ENCODE peak calls at places on chromosome 17, in eight cellular contexts. One of them, this sample, is unnamed.

GRCh38 chr17:219696-220095 is 38.2 kb upstream of the DOC2B start:
- DNase-seq in cardiac muscle cell: no peak
- DNase-seq in WERI-Rb-1: peak
- DNase-seq in lung: no peak
- DNase-seq in stomach: no peak
- DNase-seq in suprapubic skin: peak
- DNase-seq in brain microvascular endothelial cell: no peak
- DNase-seq in upper lobe of right lung: peak
- DNase-seq in this sample: no peak

GRCh38 chr17:10745231-10745630 is 15.4 kb upstream of the TMEM220 start:
- DNase-seq in upper lobe of right lung: no peak
- DNase-seq in brain microvascular endothelial cell: no peak
- DNase-seq in stomach: no peak
- DNase-seq in suprapubic skin: no peak
- DNase-seq in WERI-Rb-1: no peak
- DNase-seq in cardiac muscle cell: no peak
- DNase-seq in lung: no peak
- DNase-seq in this sample: no peak

GRCh38 chr17:78357687-78358537 is 2.0 kb downstream of the SOCS3 start:
- DNase-seq in WERI-Rb-1: no peak
- DNase-seq in suprapubic skin: no peak
- DNase-seq in cardiac muscle cell: no peak
- DNase-seq in upper lobe of right lung: no peak
- DNase-seq in stomach: no peak
- DNase-seq in lung: no peak
- DNase-seq in brain microvascular endothelial cell: no peak
- DNase-seq in this sample: no peak

GRCh38 chr17:1956134-1956533 is 69.0 kb downstream of the RTN4RL1 start:
- DNase-seq in cardiac muscle cell: no peak
- DNase-seq in suprapubic skin: no peak
- DNase-seq in brain microvascular endothelial cell: no peak
- DNase-seq in stomach: no peak
- DNase-seq in WERI-Rb-1: no peak
- DNase-seq in lung: no peak
- DNase-seq in upper lobe of right lung: no peak
- DNase-seq in this sample: no peak

GRCh38 chr17:79338142-79338541 is 263.5 kb downstream of the ENGASE start:
- DNase-seq in suprapubic skin: no peak
- DNase-seq in cardiac muscle cell: peak
- DNase-seq in stomach: no peak
- DNase-seq in upper lobe of right lung: no peak
- DNase-seq in brain microvascular endothelial cell: no peak
- DNase-seq in lung: no peak
- DNase-seq in WERI-Rb-1: no peak
- DNase-seq in this sample: no peak

GRCh38 chr17:34723875-34724274 is 144.5 kb downstream of the TMEM132E start:
- DNase-seq in cardiac muscle cell: no peak
- DNase-seq in WERI-Rb-1: no peak
- DNase-seq in lung: no peak
- DNase-seq in upper lobe of right lung: no peak
- DNase-seq in suprapubic skin: no peak
- DNase-seq in stomach: no peak
- DNase-seq in brain microvascular endothelial cell: no peak
- DNase-seq in this sample: no peak

GRCh38 chr17:66200685-66201092 is 8.8 kb upstream of the CEP112 start:
- DNase-seq in brain microvascular endothelial cell: peak
- DNase-seq in upper lobe of right lung: no peak
- DNase-seq in lung: peak
- DNase-seq in suprapubic skin: no peak
- DNase-seq in cardiac muscle cell: peak
- DNase-seq in stomach: peak
- DNase-seq in WERI-Rb-1: peak
- DNase-seq in this sample: peak

GRCh38 chr17:33126086-33126485 is 134.4 kb downstream of the SPACA3 start:
- DNase-seq in stomach: no peak
- DNase-seq in lung: no peak
- DNase-seq in WERI-Rb-1: no peak
- DNase-seq in suprapubic skin: no peak
- DNase-seq in cardiac muscle cell: no peak
- DNase-seq in upper lobe of right lung: no peak
- DNase-seq in brain microvascular endothelial cell: no peak
- DNase-seq in this sample: no peak

GRCh38 chr17:82657926-82658325 is 9.7 kb upstream of the WDR45B start:
- DNase-seq in upper lobe of right lung: no peak
- DNase-seq in cardiac muscle cell: no peak
- DNase-seq in WERI-Rb-1: no peak
- DNase-seq in suprapubic skin: no peak
- DNase-seq in stomach: no peak
- DNase-seq in brain microvascular endothelial cell: no peak
- DNase-seq in lung: no peak
- DNase-seq in this sample: no peak

DNA sequence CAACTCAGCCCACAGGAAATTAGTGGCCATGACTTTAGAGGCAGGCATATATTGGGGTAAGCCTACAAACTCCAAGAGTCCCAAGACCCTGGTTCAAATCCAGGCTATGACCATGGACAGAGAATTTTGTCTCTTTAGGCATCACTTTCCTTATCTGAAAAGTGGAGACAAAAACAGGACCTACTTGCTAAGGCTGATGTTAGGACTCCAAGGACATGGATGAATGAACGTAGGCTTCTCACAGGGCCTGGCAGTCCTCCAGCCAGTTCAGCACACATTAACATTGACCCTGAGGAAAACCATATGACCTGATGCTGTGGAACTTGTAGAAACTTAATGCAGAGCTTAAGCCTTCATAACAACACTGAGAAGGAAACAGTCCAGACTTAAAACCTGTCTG is 1.4 kb downstream of the FKBP10 start:
- DNase-seq in brain microvascular endothelial cell: no peak
- DNase-seq in suprapubic skin: no peak
- DNase-seq in upper lobe of right lung: no peak
- DNase-seq in stomach: no peak
- DNase-seq in cardiac muscle cell: no peak
- DNase-seq in lung: no peak
- DNase-seq in WERI-Rb-1: no peak
- DNase-seq in this sample: no peak
- H3K4me3 ChIP-seq in brain microvascular endothelial cell: peak
- H3K4me3 ChIP-seq in suprapubic skin: no peak
- H3K4me3 ChIP-seq in upper lobe of right lung: no peak
- H3K4me3 ChIP-seq in stomach: no peak
- H3K4me3 ChIP-seq in cardiac muscle cell: peak
- H3K4me3 ChIP-seq in lung: no peak
- H3K4me3 ChIP-seq in WERI-Rb-1: peak
- H3K4me3 ChIP-seq in this sample: peak

GRCh38 chr17:58756246-58757161 is 850 bp downstream of the PPM1E start:
- DNase-seq in cardiac muscle cell: peak
- DNase-seq in WERI-Rb-1: peak
- DNase-seq in stomach: no peak
- DNase-seq in brain microvascular endothelial cell: no peak
- DNase-seq in lung: no peak
- DNase-seq in upper lobe of right lung: no peak
- DNase-seq in suprapubic skin: no peak
- DNase-seq in this sample: no peak

GRCh38 chr17:58758890-58759289 is 3.2 kb downstream of the PPM1E start:
- DNase-seq in WERI-Rb-1: no peak
- DNase-seq in stomach: no peak
- DNase-seq in cardiac muscle cell: no peak
- DNase-seq in suprapubic skin: no peak
- DNase-seq in lung: no peak
- DNase-seq in brain microvascular endothelial cell: no peak
- DNase-seq in upper lobe of right lung: no peak
- DNase-seq in this sample: no peak

GRCh38 chr17:58760248-58760647 is 4.6 kb downstream of the PPM1E start:
- DNase-seq in suprapubic skin: no peak
- DNase-seq in brain microvascular endothelial cell: no peak
- DNase-seq in upper lobe of right lung: no peak
- DNase-seq in lung: no peak
- DNase-seq in stomach: no peak
- DNase-seq in WERI-Rb-1: no peak
- DNase-seq in cardiac muscle cell: no peak
- DNase-seq in this sample: no peak

GRCh38 chr17:58757162-58757613 is 1.5 kb downstream of the PPM1E start:
- DNase-seq in cardiac muscle cell: no peak
- DNase-seq in lung: no peak
- DNase-seq in upper lobe of right lung: no peak
- DNase-seq in WERI-Rb-1: no peak
- DNase-seq in brain microvascular endothelial cell: no peak
- DNase-seq in suprapubic skin: no peak
- DNase-seq in stomach: no peak
- DNase-seq in this sample: no peak

DNA sequence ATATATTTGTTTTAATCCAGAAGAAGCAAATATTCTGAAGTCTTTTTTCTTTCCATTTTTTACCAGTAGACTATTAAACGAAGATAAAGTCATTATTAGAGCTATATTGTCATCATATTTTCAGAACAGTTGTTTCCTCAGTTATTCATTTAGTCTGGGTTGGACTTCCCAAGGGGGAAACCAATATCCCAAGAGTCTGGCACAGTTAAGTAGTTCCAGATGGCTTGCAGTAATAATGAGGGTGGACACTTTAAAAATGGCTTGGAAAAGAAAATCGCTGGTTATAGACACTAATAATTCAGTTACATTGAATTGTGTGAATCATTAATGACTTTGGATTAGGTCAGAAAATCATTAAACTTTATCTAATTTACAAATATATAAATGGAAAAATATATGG is 3.9 kb downstream of the PPM1E start:
- DNase-seq in upper lobe of right lung: no peak
- DNase-seq in lung: no peak
- DNase-seq in WERI-Rb-1: no peak
- DNase-seq in cardiac muscle cell: no peak
- DNase-seq in stomach: no peak
- DNase-seq in brain microvascular endothelial cell: no peak
- DNase-seq in suprapubic skin: no peak
- DNase-seq in this sample: no peak
- TF ChIP-seq CTCF in upper lobe of right lung: no peak
- TF ChIP-seq CTCF in lung: no peak
- TF ChIP-seq CTCF in WERI-Rb-1: no peak
- TF ChIP-seq CTCF in cardiac muscle cell: no peak
- TF ChIP-seq CTCF in stomach: no peak
- TF ChIP-seq CTCF in brain microvascular endothelial cell: no peak
- TF ChIP-seq CTCF in suprapubic skin: no peak
- TF ChIP-seq CTCF in this sample: no peak

DNA sequence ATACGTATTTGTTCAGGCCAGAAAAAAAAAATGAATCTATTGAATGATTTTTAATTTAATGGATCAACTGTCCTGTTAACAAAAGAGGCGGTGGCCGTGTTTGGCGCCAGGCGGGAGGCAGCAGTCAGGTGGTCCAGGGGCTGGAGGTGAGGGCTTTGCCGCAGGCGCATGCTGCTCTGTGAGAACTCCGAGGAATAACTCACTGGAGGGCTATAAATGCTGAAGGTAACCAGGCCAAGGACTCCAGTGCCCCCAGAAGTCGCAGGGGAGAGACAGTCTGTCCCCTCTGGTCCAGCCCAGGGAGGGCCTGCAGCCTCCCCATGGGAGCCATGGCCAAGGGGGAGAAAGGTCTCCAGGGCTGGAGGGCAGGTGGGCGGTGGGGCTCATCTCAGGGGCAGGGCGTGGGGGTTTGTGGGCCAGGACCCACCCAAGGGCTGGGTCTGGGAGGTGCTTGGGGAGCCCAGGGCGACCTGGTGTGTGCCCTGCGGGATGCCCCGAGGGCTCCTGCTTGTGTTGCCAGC is 7.1 kb upstream of the BAHCC1 start:
- DNase-seq in upper lobe of right lung: no peak
- DNase-seq in cardiac muscle cell: no peak
- DNase-seq in brain microvascular endothelial cell: no peak
- DNase-seq in WERI-Rb-1: no peak
- DNase-seq in lung: no peak
- DNase-seq in stomach: no peak
- DNase-seq in suprapubic skin: no peak
- DNase-seq in this sample: no peak
- H3K27ac ChIP-seq in upper lobe of right lung: peak
- H3K27ac ChIP-seq in cardiac muscle cell: peak
- H3K27ac ChIP-seq in brain microvascular endothelial cell: no peak
- H3K27ac ChIP-seq in WERI-Rb-1: peak
- H3K27ac ChIP-seq in lung: peak
- H3K27ac ChIP-seq in stomach: peak
- H3K27ac ChIP-seq in suprapubic skin: peak
- H3K27ac ChIP-seq in this sample: no peak

GRCh38 chr17:42518046-42518754 is 17.8 kb upstream of the NAGLU start:
- DNase-seq in upper lobe of right lung: peak
- DNase-seq in suprapubic skin: peak
- DNase-seq in WERI-Rb-1: peak
- DNase-seq in brain microvascular endothelial cell: peak
- DNase-seq in cardiac muscle cell: no peak
- DNase-seq in lung: peak
- DNase-seq in stomach: peak
- DNase-seq in this sample: peak

GRCh38 chr17:42520540-42520951 is 15.5 kb upstream of the NAGLU start:
- DNase-seq in brain microvascular endothelial cell: peak
- DNase-seq in WERI-Rb-1: peak
- DNase-seq in stomach: no peak
- DNase-seq in suprapubic skin: no peak
- DNase-seq in upper lobe of right lung: no peak
- DNase-seq in lung: no peak
- DNase-seq in cardiac muscle cell: no peak
- DNase-seq in this sample: no peak

GRCh38 chr17:42518755-42519545 is 17.1 kb upstream of the NAGLU start:
- DNase-seq in upper lobe of right lung: peak
- DNase-seq in brain microvascular endothelial cell: peak
- DNase-seq in suprapubic skin: no peak
- DNase-seq in cardiac muscle cell: no peak
- DNase-seq in WERI-Rb-1: peak
- DNase-seq in stomach: peak
- DNase-seq in lung: no peak
- DNase-seq in this sample: no peak

GRCh38 chr17:42521036-42521435 is 15.0 kb upstream of the NAGLU start:
- DNase-seq in cardiac muscle cell: no peak
- DNase-seq in brain microvascular endothelial cell: no peak
- DNase-seq in upper lobe of right lung: no peak
- DNase-seq in suprapubic skin: no peak
- DNase-seq in WERI-Rb-1: no peak
- DNase-seq in stomach: no peak
- DNase-seq in lung: no peak
- DNase-seq in this sample: no peak

DNA sequence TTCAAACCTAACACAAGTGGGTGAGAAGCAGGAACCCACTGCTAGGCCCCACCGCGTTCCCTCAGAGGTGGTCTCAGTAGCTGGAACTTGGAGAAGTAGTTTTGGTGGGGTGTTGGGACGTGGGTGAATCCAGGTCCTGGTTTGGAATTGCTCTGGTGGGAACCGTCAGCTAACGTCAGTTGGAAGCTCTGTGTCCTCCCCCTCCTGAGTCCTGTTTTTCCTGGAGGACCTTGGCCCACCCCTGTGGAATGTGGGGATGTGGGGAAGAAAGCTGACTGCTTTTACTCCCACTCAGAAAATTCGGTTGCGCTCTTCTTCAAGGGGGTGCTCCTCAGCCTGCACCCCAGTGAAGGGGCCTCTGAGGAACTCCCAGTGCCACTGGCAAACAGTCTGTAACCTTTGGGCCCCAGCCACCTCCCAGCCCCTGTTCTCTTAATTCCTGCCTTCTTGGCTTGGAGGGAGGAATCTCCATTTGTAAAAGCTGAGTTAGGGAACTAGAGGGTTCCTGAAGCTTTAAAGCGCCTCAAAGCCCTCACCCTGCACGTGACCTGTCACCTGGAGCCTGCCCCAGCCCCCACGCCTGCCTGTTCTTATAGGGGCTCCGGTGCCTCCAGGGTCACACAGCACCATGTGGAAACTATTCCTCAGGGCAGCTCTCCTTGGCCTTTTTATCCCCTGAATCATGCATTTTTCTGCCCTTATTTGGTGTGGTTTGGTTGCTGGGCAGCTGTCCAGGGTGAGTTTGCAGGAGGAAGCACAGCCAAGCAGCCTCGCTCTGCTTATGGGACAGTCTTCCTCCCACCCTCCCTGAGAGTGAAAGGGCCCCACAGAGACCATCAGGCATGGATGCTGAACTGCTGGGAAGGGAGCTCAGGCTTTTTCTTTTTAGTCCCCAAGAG is 16.2 kb upstream of the NAGLU start:
- DNase-seq in stomach: peak
- DNase-seq in lung: peak
- DNase-seq in cardiac muscle cell: peak
- DNase-seq in WERI-Rb-1: no peak
- DNase-seq in upper lobe of right lung: peak
- DNase-seq in suprapubic skin: peak
- DNase-seq in brain microvascular endothelial cell: peak
- DNase-seq in this sample: peak
- H3K4me3 ChIP-seq in stomach: no peak
- H3K4me3 ChIP-seq in lung: no peak
- H3K4me3 ChIP-seq in cardiac muscle cell: no peak
- H3K4me3 ChIP-seq in WERI-Rb-1: no peak
- H3K4me3 ChIP-seq in upper lobe of right lung: no peak
- H3K4me3 ChIP-seq in suprapubic skin: no peak
- H3K4me3 ChIP-seq in brain microvascular endothelial cell: no peak
- H3K4me3 ChIP-seq in this sample: peak

This sample was measured in AG04450.